ENCODE peak calls at places on chromosomes 16 and 17, in four cellular contexts. One of them, this sample, is unnamed.
A peak's percentile ranks its signal among the peaks of the same experiment; 100 is the strongest.

GRCh38 chr16:65453646-65454045 is 331.8 kb upstream of the CDH11 start:
- DNase-seq in CD8-positive, alpha-beta T cell: no peak
- DNase-seq in lower lobe of right lung: no peak
- DNase-seq in glutamatergic neuron: no peak
- DNase-seq in this sample: peak; percentile 65

GRCh38 chr16:2022723-2023097 is 3.1 kb downstream of the NPW start:
- DNase-seq in CD8-positive, alpha-beta T cell: no peak
- DNase-seq in lower lobe of right lung: no peak
- DNase-seq in glutamatergic neuron: no peak
- DNase-seq in this sample: peak; percentile 38

GRCh38 chr17:47802341-47803022 is 19.1 kb downstream of the OSBPL7 start:
- DNase-seq in CD8-positive, alpha-beta T cell: peak; percentile 70
- DNase-seq in lower lobe of right lung: no peak
- DNase-seq in glutamatergic neuron: peak; percentile 70
- DNase-seq in this sample: peak; percentile 94

GRCh38 chr17:68125471-68125870 is 89.9 kb downstream of the KPNA2 start:
- DNase-seq in CD8-positive, alpha-beta T cell: no peak
- DNase-seq in lower lobe of right lung: no peak
- DNase-seq in glutamatergic neuron: no peak
- DNase-seq in this sample: no peak

GRCh38 chr16:11276880-11277593 is 757 bp upstream of the PRM2 start:
- DNase-seq in CD8-positive, alpha-beta T cell: no peak
- DNase-seq in lower lobe of right lung: no peak
- DNase-seq in glutamatergic neuron: no peak
- DNase-seq in this sample: no peak

GRCh38 chr16:81493755-81494433 is 49.3 kb downstream of the CMIP start:
- DNase-seq in CD8-positive, alpha-beta T cell: no peak
- DNase-seq in lower lobe of right lung: no peak
- DNase-seq in glutamatergic neuron: no peak
- DNase-seq in this sample: no peak

GRCh38 chr16:54655171-54655590 is 275.5 kb upstream of the IRX5 start:
- DNase-seq in CD8-positive, alpha-beta T cell: no peak
- DNase-seq in lower lobe of right lung: no peak
- DNase-seq in glutamatergic neuron: no peak
- DNase-seq in this sample: no peak

GRCh38 chr17:74414510-74414909 is 17.4 kb upstream of the GPRC5C start:
- DNase-seq in CD8-positive, alpha-beta T cell: no peak
- DNase-seq in lower lobe of right lung: no peak
- DNase-seq in glutamatergic neuron: no peak
- DNase-seq in this sample: no peak

GRCh38 chr16:15825750-15826305 is 31.0 kb downstream of the MYH11 start:
- DNase-seq in CD8-positive, alpha-beta T cell: no peak
- DNase-seq in lower lobe of right lung: no peak
- DNase-seq in glutamatergic neuron: no peak
- DNase-seq in this sample: no peak

GRCh38 chr17:63140255-63140654 is 174.2 kb downstream of the TANC2 start:
- DNase-seq in CD8-positive, alpha-beta T cell: no peak
- DNase-seq in lower lobe of right lung: no peak
- DNase-seq in glutamatergic neuron: no peak
- DNase-seq in this sample: no peak

GRCh38 chr17:57619061-57619937 is 125.8 kb downstream of the CCDC182 start:
- DNase-seq in CD8-positive, alpha-beta T cell: no peak
- DNase-seq in lower lobe of right lung: no peak
- DNase-seq in glutamatergic neuron: no peak
- DNase-seq in this sample: no peak

GRCh38 chr17:66573078-66573477 is 261.8 kb upstream of the CACNG5 start:
- DNase-seq in CD8-positive, alpha-beta T cell: no peak
- DNase-seq in lower lobe of right lung: no peak
- DNase-seq in glutamatergic neuron: no peak
- DNase-seq in this sample: no peak

GRCh38 chr17:8696456-8696855 is 48.2 kb downstream of the CCDC42 start:
- DNase-seq in CD8-positive, alpha-beta T cell: no peak
- DNase-seq in lower lobe of right lung: no peak
- DNase-seq in glutamatergic neuron: no peak
- DNase-seq in this sample: no peak
- TF ChIP-seq CTCF in CD8-positive, alpha-beta T cell: no peak
- TF ChIP-seq CTCF in lower lobe of right lung: no peak
- TF ChIP-seq CTCF in glutamatergic neuron: no peak
- TF ChIP-seq CTCF in this sample: no peak

GRCh38 chr16:30395155-30395991 is at the start of gene ZNF48:
- DNase-seq in CD8-positive, alpha-beta T cell: peak; percentile 81
- DNase-seq in lower lobe of right lung: peak; percentile 92
- DNase-seq in glutamatergic neuron: peak; percentile 87
- DNase-seq in this sample: peak; percentile 92
- TF ChIP-seq CTCF in CD8-positive, alpha-beta T cell: no peak
- TF ChIP-seq CTCF in lower lobe of right lung: peak; percentile 15
- TF ChIP-seq CTCF in glutamatergic neuron: peak; percentile 18
- TF ChIP-seq CTCF in this sample: peak; percentile 64

GRCh38 chr17:19648475-19649406 is at the start of gene ALDH3A2:
- DNase-seq in CD8-positive, alpha-beta T cell: peak; percentile 94
- DNase-seq in lower lobe of right lung: peak; percentile 100
- DNase-seq in glutamatergic neuron: peak; percentile 97
- DNase-seq in this sample: peak; percentile 97
- TF ChIP-seq CTCF in CD8-positive, alpha-beta T cell: no peak
- TF ChIP-seq CTCF in lower lobe of right lung: peak; percentile 40
- TF ChIP-seq CTCF in glutamatergic neuron: no peak
- TF ChIP-seq CTCF in this sample: peak; percentile 54

DNA sequence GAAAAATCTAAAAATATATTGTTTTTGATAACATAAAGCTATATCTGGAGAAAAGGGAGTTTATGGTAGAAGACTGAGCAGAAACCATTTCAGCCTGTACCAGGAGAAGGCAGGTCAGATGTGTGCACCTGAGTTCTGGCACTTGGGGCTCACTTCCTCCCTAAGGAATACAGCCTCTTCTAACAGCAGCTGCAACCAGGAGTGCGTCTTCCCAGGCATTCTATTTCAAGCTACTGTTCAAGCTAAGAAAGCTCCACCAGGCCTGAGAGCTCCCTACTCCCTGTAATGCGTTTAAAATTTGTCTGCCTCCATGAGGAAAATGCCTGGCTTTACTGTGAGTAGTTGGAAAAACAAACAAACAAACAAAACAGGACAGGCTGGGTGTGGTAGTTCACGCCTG is 96.1 kb downstream of the ZNF778 start:
- DNase-seq in CD8-positive, alpha-beta T cell: no peak
- DNase-seq in lower lobe of right lung: no peak
- DNase-seq in glutamatergic neuron: no peak
- DNase-seq in this sample: no peak
- TF ChIP-seq CTCF in CD8-positive, alpha-beta T cell: no peak
- TF ChIP-seq CTCF in lower lobe of right lung: no peak
- TF ChIP-seq CTCF in glutamatergic neuron: no peak
- TF ChIP-seq CTCF in this sample: no peak

DNA sequence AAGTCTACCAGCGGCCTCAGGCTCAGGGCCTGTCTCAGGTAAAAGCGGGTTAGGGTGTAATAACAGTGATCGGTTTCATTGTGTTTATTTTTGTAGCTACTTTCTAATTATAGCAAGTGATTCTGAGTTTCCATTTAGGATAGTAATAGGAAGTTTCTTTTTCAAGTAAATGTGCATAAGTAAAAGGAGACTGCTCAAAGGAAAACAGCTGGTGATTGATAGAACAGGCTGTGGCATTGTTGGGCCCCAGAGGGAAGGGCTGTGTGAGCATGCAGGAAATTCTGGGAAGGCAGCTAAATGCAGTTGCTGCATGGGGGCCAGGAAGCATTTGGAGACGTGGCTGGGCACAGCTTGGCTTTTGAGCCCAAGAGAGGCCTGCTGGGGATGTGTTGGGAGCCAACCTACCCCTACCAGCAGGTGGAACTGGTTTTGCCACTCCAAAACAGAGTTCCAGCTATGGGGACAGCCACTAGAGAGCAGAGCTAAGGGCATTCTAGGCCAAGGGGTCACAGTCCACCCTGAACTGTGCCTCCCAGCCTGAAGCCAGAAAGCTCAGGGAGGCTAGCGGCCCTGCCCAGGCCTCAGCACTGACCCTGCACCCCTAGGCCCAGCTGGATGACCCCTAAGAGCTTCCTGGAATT is 12.6 kb downstream of the SNX20 start:
- DNase-seq in CD8-positive, alpha-beta T cell: no peak
- DNase-seq in lower lobe of right lung: peak; percentile 56
- DNase-seq in glutamatergic neuron: no peak
- DNase-seq in this sample: no peak
- TF ChIP-seq CTCF in CD8-positive, alpha-beta T cell: no peak
- TF ChIP-seq CTCF in lower lobe of right lung: no peak
- TF ChIP-seq CTCF in glutamatergic neuron: no peak
- TF ChIP-seq CTCF in this sample: no peak

GRCh38 chr16:87392823-87393679 is 915 bp downstream of the MAP1LC3B start:
- DNase-seq in CD8-positive, alpha-beta T cell: peak; percentile 62
- DNase-seq in lower lobe of right lung: peak; percentile 78
- DNase-seq in glutamatergic neuron: peak; percentile 60
- DNase-seq in this sample: no peak
- TF ChIP-seq CTCF in CD8-positive, alpha-beta T cell: no peak
- TF ChIP-seq CTCF in lower lobe of right lung: peak; percentile 34
- TF ChIP-seq CTCF in glutamatergic neuron: no peak
- TF ChIP-seq CTCF in this sample: no peak

GRCh38 chr17:49194297-49194607 is 16.1 kb downstream of the GNGT2 start:
- DNase-seq in CD8-positive, alpha-beta T cell: no peak
- DNase-seq in lower lobe of right lung: no peak
- DNase-seq in glutamatergic neuron: no peak
- DNase-seq in this sample: no peak
- TF ChIP-seq CTCF in CD8-positive, alpha-beta T cell: no peak
- TF ChIP-seq CTCF in lower lobe of right lung: no peak
- TF ChIP-seq CTCF in glutamatergic neuron: no peak
- TF ChIP-seq CTCF in this sample: no peak

DNA sequence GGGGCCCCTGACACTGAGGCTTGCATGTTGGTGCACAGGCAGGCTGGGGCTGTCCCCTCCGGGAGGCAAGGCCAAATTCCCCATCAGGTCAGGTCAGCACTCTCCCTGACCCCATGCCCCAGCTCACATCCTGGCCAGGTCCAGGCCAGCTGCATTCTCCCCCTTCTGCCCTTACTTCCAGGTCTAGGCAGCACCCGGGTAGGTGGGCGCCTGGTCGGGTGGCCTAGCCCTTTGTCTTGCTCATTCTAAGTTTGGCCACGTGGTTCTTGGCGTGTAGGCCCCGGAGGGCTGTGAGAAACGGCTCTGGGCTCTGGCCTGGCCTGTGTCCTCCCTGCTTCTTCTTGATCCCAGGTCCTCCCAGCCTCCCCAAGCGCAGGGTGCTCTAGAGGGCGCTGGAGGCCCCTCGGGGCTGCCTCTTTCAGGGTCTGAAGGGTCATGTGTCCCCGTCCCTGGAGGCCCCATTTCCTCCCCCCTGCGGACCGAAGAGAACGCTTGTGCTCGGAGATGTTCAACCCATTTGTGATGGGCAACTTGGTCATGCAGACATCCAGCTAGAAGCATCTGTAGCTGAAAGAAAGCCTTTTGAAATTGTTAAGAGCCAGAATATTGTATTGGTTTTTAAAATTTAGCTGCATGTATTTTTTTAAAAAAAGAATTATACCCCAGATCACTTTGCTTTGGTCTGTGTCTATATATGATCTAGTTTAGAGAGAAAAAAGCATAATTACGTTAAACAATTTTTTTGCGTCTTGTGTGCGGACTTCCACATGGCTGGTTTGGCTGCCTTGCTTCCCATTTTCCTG is 6.7 kb downstream of the BAHCC1 start:
- DNase-seq in CD8-positive, alpha-beta T cell: no peak
- DNase-seq in lower lobe of right lung: no peak
- DNase-seq in glutamatergic neuron: peak; percentile 61
- DNase-seq in this sample: peak; percentile 88
- TF ChIP-seq CTCF in CD8-positive, alpha-beta T cell: no peak
- TF ChIP-seq CTCF in lower lobe of right lung: peak; percentile 29
- TF ChIP-seq CTCF in glutamatergic neuron: no peak
- TF ChIP-seq CTCF in this sample: peak; percentile 79

GRCh38 chr17:15231851-15232516 is 33.1 kb downstream of the PMP22 start:
- DNase-seq in CD8-positive, alpha-beta T cell: no peak
- DNase-seq in lower lobe of right lung: no peak
- DNase-seq in glutamatergic neuron: no peak
- DNase-seq in this sample: no peak

GRCh38 chr17:15230866-15231265 is 34.3 kb downstream of the PMP22 start:
- DNase-seq in CD8-positive, alpha-beta T cell: no peak
- DNase-seq in lower lobe of right lung: no peak
- DNase-seq in glutamatergic neuron: no peak
- DNase-seq in this sample: no peak

GRCh38 chr17:15232517-15232915 is 32.6 kb downstream of the PMP22 start:
- DNase-seq in CD8-positive, alpha-beta T cell: no peak
- DNase-seq in lower lobe of right lung: no peak
- DNase-seq in glutamatergic neuron: no peak
- DNase-seq in this sample: no peak

GRCh38 chr17:15233971-15234370 is 31.2 kb downstream of the PMP22 start:
- DNase-seq in CD8-positive, alpha-beta T cell: no peak
- DNase-seq in lower lobe of right lung: no peak
- DNase-seq in glutamatergic neuron: no peak
- DNase-seq in this sample: no peak

GRCh38 chr17:15233022-15233805 is 31.9 kb downstream of the PMP22 start:
- DNase-seq in CD8-positive, alpha-beta T cell: no peak
- DNase-seq in lower lobe of right lung: no peak
- DNase-seq in glutamatergic neuron: no peak
- DNase-seq in this sample: no peak
- TF ChIP-seq CTCF in CD8-positive, alpha-beta T cell: no peak
- TF ChIP-seq CTCF in lower lobe of right lung: no peak
- TF ChIP-seq CTCF in glutamatergic neuron: no peak
- TF ChIP-seq CTCF in this sample: peak; percentile 28

GRCh38 chr17:5034063-5034462 is 1.2 kb downstream of the SLC52A1 start:
- DNase-seq in CD8-positive, alpha-beta T cell: no peak
- DNase-seq in lower lobe of right lung: no peak
- DNase-seq in glutamatergic neuron: no peak
- DNase-seq in this sample: no peak
- TF ChIP-seq CTCF in CD8-positive, alpha-beta T cell: no peak
- TF ChIP-seq CTCF in lower lobe of right lung: no peak
- TF ChIP-seq CTCF in glutamatergic neuron: no peak
- TF ChIP-seq CTCF in this sample: no peak

This sample was measured in WERI-Rb-1.